ENCODE peak calls at places on chromosomes 4 and X, in five cellular contexts. One of them, this sample, is unnamed.

GRCh38 chr4:107800686-107801085 is 24.0 kb upstream of the SGMS2 start:
- DNase-seq in gastrocnemius medialis: no peak
- DNase-seq in Peyer's patch: no peak
- DNase-seq in upper lobe of left lung: no peak
- DNase-seq in spleen: no peak
- DNase-seq in this sample: no peak

GRCh38 chrX:9558615-9559014 is 93.8 kb downstream of the TBL1X start:
- DNase-seq in gastrocnemius medialis: no peak
- DNase-seq in Peyer's patch: no peak
- DNase-seq in upper lobe of left lung: no peak
- DNase-seq in spleen: no peak
- DNase-seq in this sample: no peak

GRCh38 chr4:102599887-102600286 is 98.7 kb downstream of the NFKB1 start:
- DNase-seq in gastrocnemius medialis: no peak
- DNase-seq in Peyer's patch: no peak
- DNase-seq in upper lobe of left lung: no peak
- DNase-seq in spleen: no peak
- DNase-seq in this sample: no peak

GRCh38 chr4:157447195-157447594 is 226.7 kb downstream of the GRIA2 start:
- DNase-seq in gastrocnemius medialis: no peak
- DNase-seq in Peyer's patch: no peak
- DNase-seq in upper lobe of left lung: no peak
- DNase-seq in spleen: no peak
- DNase-seq in this sample: no peak

GRCh38 chr4:48623182-48623780 is 133.2 kb downstream of the ZAR1 start:
- DNase-seq in gastrocnemius medialis: no peak
- DNase-seq in Peyer's patch: no peak
- DNase-seq in upper lobe of left lung: no peak
- DNase-seq in spleen: no peak
- DNase-seq in this sample: no peak

GRCh38 chr4:7295201-7295916 is 103.0 kb downstream of the SORCS2 start:
- DNase-seq in gastrocnemius medialis: no peak
- DNase-seq in Peyer's patch: no peak
- DNase-seq in upper lobe of left lung: peak; percentile 86
- DNase-seq in spleen: no peak
- DNase-seq in this sample: peak; percentile 71

GRCh38 chr4:106707776-106708603 is 328.1 kb downstream of the DKK2 start:
- DNase-seq in gastrocnemius medialis: no peak
- DNase-seq in Peyer's patch: no peak
- DNase-seq in upper lobe of left lung: no peak
- DNase-seq in spleen: no peak
- DNase-seq in this sample: no peak

GRCh38 chrX:136961594-136962135 is 72.1 kb downstream of the GPR101 start:
- DNase-seq in gastrocnemius medialis: no peak
- DNase-seq in Peyer's patch: no peak
- DNase-seq in upper lobe of left lung: no peak
- DNase-seq in spleen: no peak
- DNase-seq in this sample: no peak

GRCh38 chr4:9932771-9933170 is 88.5 kb downstream of the SLC2A9 start:
- DNase-seq in gastrocnemius medialis: no peak
- DNase-seq in Peyer's patch: no peak
- DNase-seq in upper lobe of left lung: no peak
- DNase-seq in spleen: no peak
- DNase-seq in this sample: no peak

GRCh38 chrX:40005290-40006011 is 92.3 kb downstream of the BCOR start:
- DNase-seq in gastrocnemius medialis: no peak
- DNase-seq in Peyer's patch: no peak
- DNase-seq in upper lobe of left lung: peak; percentile 71
- DNase-seq in spleen: peak; percentile 72
- DNase-seq in this sample: no peak

GRCh38 chrX:154349359-154349935 is 25.0 kb downstream of the FLNA start:
- DNase-seq in gastrocnemius medialis: no peak
- DNase-seq in Peyer's patch: no peak
- DNase-seq in upper lobe of left lung: peak; percentile 47
- DNase-seq in spleen: no peak
- DNase-seq in this sample: no peak

GRCh38 chr4:174580597-174580996 is 58.3 kb upstream of the HPGD start:
- DNase-seq in gastrocnemius medialis: no peak
- DNase-seq in Peyer's patch: no peak
- DNase-seq in upper lobe of left lung: no peak
- DNase-seq in spleen: no peak
- DNase-seq in this sample: no peak

GRCh38 chr4:140861359-140862181 is 105.4 kb upstream of the TBC1D9 start:
- DNase-seq in gastrocnemius medialis: peak; percentile 38
- DNase-seq in Peyer's patch: peak; percentile 72
- DNase-seq in upper lobe of left lung: no peak
- DNase-seq in spleen: no peak
- DNase-seq in this sample: peak; percentile 63

GRCh38 chrX:25156323-25156722 is 140.6 kb upstream of the ARX start:
- DNase-seq in gastrocnemius medialis: no peak
- DNase-seq in Peyer's patch: no peak
- DNase-seq in upper lobe of left lung: no peak
- DNase-seq in spleen: no peak
- DNase-seq in this sample: no peak

GRCh38 chr4:11297627-11298026 is 131.1 kb downstream of the HS3ST1 start:
- DNase-seq in gastrocnemius medialis: no peak
- DNase-seq in Peyer's patch: no peak
- DNase-seq in upper lobe of left lung: no peak
- DNase-seq in spleen: no peak
- DNase-seq in this sample: no peak

GRCh38 chr4:165207431-165208321 is at the start of gene KLHL2:
- DNase-seq in gastrocnemius medialis: peak; percentile 41
- DNase-seq in Peyer's patch: peak; percentile 74
- DNase-seq in upper lobe of left lung: peak; percentile 96
- DNase-seq in spleen: peak; percentile 97
- DNase-seq in this sample: peak; percentile 86

GRCh38 chr4:174523003-174523693 is 860 bp upstream of the HPGD start:
- DNase-seq in gastrocnemius medialis: no peak
- DNase-seq in Peyer's patch: no peak
- DNase-seq in upper lobe of left lung: no peak
- DNase-seq in spleen: no peak
- DNase-seq in this sample: no peak

GRCh38 chr4:107265859-107266258 is 229.7 kb upstream of the DKK2 start:
- DNase-seq in gastrocnemius medialis: no peak
- DNase-seq in Peyer's patch: no peak
- DNase-seq in upper lobe of left lung: no peak
- DNase-seq in spleen: no peak
- DNase-seq in this sample: no peak

GRCh38 chr4:142129931-142130330 is 493.5 kb downstream of the IL15 start:
- DNase-seq in gastrocnemius medialis: no peak
- DNase-seq in Peyer's patch: no peak
- DNase-seq in upper lobe of left lung: no peak
- DNase-seq in spleen: no peak
- DNase-seq in this sample: no peak

GRCh38 chr4:121950680-121951569 is 935 bp downstream of the TRPC3 start:
- DNase-seq in gastrocnemius medialis: no peak
- DNase-seq in Peyer's patch: peak; percentile 16
- DNase-seq in upper lobe of left lung: peak; percentile 76
- DNase-seq in spleen: peak; percentile 80
- DNase-seq in this sample: no peak

GRCh38 chrX:129783176-129783776 is 3.5 kb downstream of the SASH3 start:
- DNase-seq in gastrocnemius medialis: no peak
- DNase-seq in Peyer's patch: no peak
- DNase-seq in upper lobe of left lung: no peak
- DNase-seq in spleen: no peak
- DNase-seq in this sample: no peak

GRCh38 chr4:8727546-8728510 is 135.3 kb downstream of the CPZ start:
- DNase-seq in gastrocnemius medialis: no peak
- DNase-seq in Peyer's patch: peak; percentile 8
- DNase-seq in upper lobe of left lung: no peak
- DNase-seq in spleen: peak; percentile 74
- DNase-seq in this sample: no peak

GRCh38 chrX:72676465-72676864 is 37.6 kb downstream of the PHKA1 start:
- DNase-seq in gastrocnemius medialis: no peak
- DNase-seq in Peyer's patch: no peak
- DNase-seq in upper lobe of left lung: no peak
- DNase-seq in spleen: no peak
- DNase-seq in this sample: no peak

GRCh38 chrX:74779175-74779574 is 146.1 kb downstream of the NEXMIF start:
- DNase-seq in gastrocnemius medialis: no peak
- DNase-seq in Peyer's patch: no peak
- DNase-seq in upper lobe of left lung: no peak
- DNase-seq in spleen: no peak
- DNase-seq in this sample: no peak

GRCh38 chr4:46931981-46932380 is 22.9 kb upstream of the COX7B2 start:
- DNase-seq in gastrocnemius medialis: no peak
- DNase-seq in Peyer's patch: no peak
- DNase-seq in upper lobe of left lung: no peak
- DNase-seq in spleen: no peak
- DNase-seq in this sample: no peak

GRCh38 chrX:112235547-112235946 is 153.0 kb upstream of the TRPC5 start:
- DNase-seq in gastrocnemius medialis: no peak
- DNase-seq in Peyer's patch: no peak
- DNase-seq in upper lobe of left lung: no peak
- DNase-seq in spleen: no peak
- DNase-seq in this sample: no peak

GRCh38 chr4:8220661-8221446 is 21.8 kb downstream of the SH3TC1 start:
- DNase-seq in gastrocnemius medialis: no peak
- DNase-seq in Peyer's patch: no peak
- DNase-seq in upper lobe of left lung: no peak
- DNase-seq in spleen: no peak
- DNase-seq in this sample: no peak

GRCh38 chr4:40199999-40200880 is 3.4 kb downstream of the RHOH start:
- DNase-seq in gastrocnemius medialis: no peak
- DNase-seq in Peyer's patch: peak; percentile 82
- DNase-seq in upper lobe of left lung: no peak
- DNase-seq in spleen: no peak
- DNase-seq in this sample: no peak

GRCh38 chrX:65821721-65822496 is 154.5 kb downstream of the MSN start:
- DNase-seq in gastrocnemius medialis: no peak
- DNase-seq in Peyer's patch: peak; percentile 25
- DNase-seq in upper lobe of left lung: peak; percentile 88
- DNase-seq in spleen: peak; percentile 85
- DNase-seq in this sample: peak; percentile 37

GRCh38 chr4:132065940-132066495 is 1083.1 kb upstream of the PCDH10 start:
- DNase-seq in gastrocnemius medialis: no peak
- DNase-seq in Peyer's patch: no peak
- DNase-seq in upper lobe of left lung: no peak
- DNase-seq in spleen: no peak
- DNase-seq in this sample: no peak

GRCh38 chrX:55127692-55128091 is 38.9 kb downstream of the PAGE2 start:
- DNase-seq in gastrocnemius medialis: no peak
- DNase-seq in Peyer's patch: no peak
- DNase-seq in upper lobe of left lung: no peak
- DNase-seq in spleen: no peak
- DNase-seq in this sample: no peak

GRCh38 chr4:52743444-52744019 is 7.7 kb downstream of the ERVMER34-1 start:
- DNase-seq in gastrocnemius medialis: no peak
- DNase-seq in Peyer's patch: no peak
- DNase-seq in upper lobe of left lung: no peak
- DNase-seq in spleen: no peak
- DNase-seq in this sample: no peak

GRCh38 chr4:17726911-17727310 is 54.5 kb downstream of the FAM184B start:
- DNase-seq in gastrocnemius medialis: no peak
- DNase-seq in Peyer's patch: no peak
- DNase-seq in upper lobe of left lung: no peak
- DNase-seq in spleen: no peak
- DNase-seq in this sample: no peak

GRCh38 chr4:1448589-1449420 is 42.6 kb upstream of the NKX1-1 start:
- DNase-seq in gastrocnemius medialis: no peak
- DNase-seq in Peyer's patch: no peak
- DNase-seq in upper lobe of left lung: peak; percentile 48
- DNase-seq in spleen: peak; percentile 55
- DNase-seq in this sample: no peak

GRCh38 chr4:99934891-99935290 is 11.5 kb downstream of the DNAJB14 start:
- DNase-seq in gastrocnemius medialis: no peak
- DNase-seq in Peyer's patch: no peak
- DNase-seq in upper lobe of left lung: no peak
- DNase-seq in spleen: no peak
- DNase-seq in this sample: no peak

GRCh38 chr4:38605794-38606586 is 58.0 kb upstream of the KLF3 start:
- DNase-seq in gastrocnemius medialis: no peak
- DNase-seq in Peyer's patch: no peak
- DNase-seq in upper lobe of left lung: no peak
- DNase-seq in spleen: no peak
- DNase-seq in this sample: no peak

GRCh38 chr4:35539404-35540055 is 704.8 kb downstream of the ARAP2 start:
- DNase-seq in gastrocnemius medialis: no peak
- DNase-seq in Peyer's patch: no peak
- DNase-seq in upper lobe of left lung: no peak
- DNase-seq in spleen: no peak
- DNase-seq in this sample: no peak

GRCh38 chr4:112252234-112252633 is 20.6 kb downstream of the AP1AR start:
- DNase-seq in gastrocnemius medialis: no peak
- DNase-seq in Peyer's patch: no peak
- DNase-seq in upper lobe of left lung: no peak
- DNase-seq in spleen: no peak
- DNase-seq in this sample: no peak
- TF ChIP-seq CTCF in gastrocnemius medialis: no peak
- TF ChIP-seq CTCF in Peyer's patch: no peak
- TF ChIP-seq CTCF in upper lobe of left lung: no peak
- TF ChIP-seq CTCF in spleen: no peak
- TF ChIP-seq CTCF in this sample: no peak

DNA sequence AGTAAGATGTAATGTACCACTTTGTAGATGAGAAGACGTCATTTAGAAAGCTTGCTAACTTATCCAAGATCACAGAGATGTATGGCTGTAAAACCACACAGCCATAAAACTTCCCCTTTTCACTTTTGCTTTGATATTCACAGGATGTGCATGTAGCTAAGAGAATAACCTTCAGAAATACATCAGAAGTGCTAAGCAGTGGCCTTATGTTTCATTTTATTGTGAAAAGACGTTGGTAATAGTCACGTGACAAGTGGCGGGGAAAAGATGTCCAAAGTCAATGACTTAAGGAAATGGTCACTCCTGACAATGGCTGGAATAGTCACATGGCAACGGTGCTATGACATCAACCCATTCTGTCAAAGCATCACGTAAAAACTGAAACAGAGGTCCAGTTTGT is 12.9 kb upstream of the WDR17 start:
- DNase-seq in gastrocnemius medialis: no peak
- DNase-seq in Peyer's patch: no peak
- DNase-seq in upper lobe of left lung: no peak
- DNase-seq in spleen: no peak
- DNase-seq in this sample: no peak
- H3K27ac ChIP-seq in gastrocnemius medialis: no peak overlapping the region
- H3K27ac ChIP-seq in Peyer's patch: no peak overlapping the region
- H3K27ac ChIP-seq in upper lobe of left lung: no peak overlapping the region
- H3K27ac ChIP-seq in spleen: no peak overlapping the region
- H3K27ac ChIP-seq in this sample: no peak overlapping the region

GRCh38 chr4:184506527-184507121 is 32.3 kb upstream of the IRF2 start:
- DNase-seq in gastrocnemius medialis: no peak
- DNase-seq in Peyer's patch: peak; percentile 68
- DNase-seq in upper lobe of left lung: no peak
- DNase-seq in spleen: peak; percentile 89
- DNase-seq in this sample: no peak
- TF ChIP-seq POLR2A in gastrocnemius medialis: no peak
- TF ChIP-seq POLR2A in Peyer's patch: no peak
- TF ChIP-seq POLR2A in upper lobe of left lung: no peak
- TF ChIP-seq POLR2A in spleen: no peak
- TF ChIP-seq POLR2A in this sample: no peak

DNA sequence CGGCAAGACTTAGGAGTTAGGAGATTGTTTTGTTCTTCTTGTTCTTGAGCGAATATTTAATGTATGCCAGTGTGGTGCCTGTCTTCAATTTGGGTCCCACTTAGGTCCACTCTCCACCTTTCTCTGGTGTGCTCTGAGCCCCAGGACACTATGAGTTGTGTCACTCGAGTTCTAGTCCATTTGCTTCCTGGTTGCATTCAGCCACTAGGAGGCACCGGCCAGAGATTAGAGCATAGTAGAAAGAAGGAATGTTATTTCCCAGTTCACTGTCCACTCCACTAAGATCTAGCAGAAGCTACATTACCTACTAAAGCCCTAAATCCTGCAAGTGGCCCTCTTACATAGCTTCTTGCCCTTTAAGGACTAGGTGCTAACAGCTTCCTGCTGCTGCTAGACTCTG is 326.9 kb downstream of the NAF1 start:
- DNase-seq in gastrocnemius medialis: no peak
- DNase-seq in Peyer's patch: no peak
- DNase-seq in upper lobe of left lung: no peak
- DNase-seq in spleen: no peak
- DNase-seq in this sample: no peak
- TF ChIP-seq CTCF in gastrocnemius medialis: no peak
- TF ChIP-seq CTCF in Peyer's patch: no peak
- TF ChIP-seq CTCF in upper lobe of left lung: no peak
- TF ChIP-seq CTCF in spleen: no peak
- TF ChIP-seq CTCF in this sample: no peak